ENCODE peak calls at places on chromosomes 3 and 15, in eight cellular contexts. One of them, this sample, is unnamed.

GRCh38 chr3:55077726-55078125 is 149.9 kb upstream of the LRTM1 start:
- DNase-seq in A673: no peak
- DNase-seq in spleen: no peak
- DNase-seq in NT2/D1: no peak
- DNase-seq in CD4-positive, CD25-positive, alpha-beta regulatory T cell: no peak
- DNase-seq in OCI-LY7: no peak
- DNase-seq in CD8-positive, alpha-beta T cell: no peak
- DNase-seq in tibial nerve: no peak
- DNase-seq in this sample: no peak

GRCh38 chr15:51736069-51736468 is 1.4 kb downstream of the LYSMD2 start:
- DNase-seq in A673: no peak
- DNase-seq in spleen: no peak
- DNase-seq in NT2/D1: no peak
- DNase-seq in CD4-positive, CD25-positive, alpha-beta regulatory T cell: no peak
- DNase-seq in OCI-LY7: no peak
- DNase-seq in CD8-positive, alpha-beta T cell: no peak
- DNase-seq in tibial nerve: no peak
- DNase-seq in this sample: peak; percentile 50

GRCh38 chr3:106342386-106342785 is 473.6 kb upstream of the CBLB start:
- DNase-seq in A673: no peak
- DNase-seq in spleen: no peak
- DNase-seq in NT2/D1: no peak
- DNase-seq in CD4-positive, CD25-positive, alpha-beta regulatory T cell: no peak
- DNase-seq in OCI-LY7: no peak
- DNase-seq in CD8-positive, alpha-beta T cell: no peak
- DNase-seq in tibial nerve: peak; percentile 29
- DNase-seq in this sample: no peak

GRCh38 chr15:80587007-80587406 is 108.1 kb upstream of the ABHD17C start:
- DNase-seq in A673: no peak
- DNase-seq in spleen: no peak
- DNase-seq in NT2/D1: no peak
- DNase-seq in CD4-positive, CD25-positive, alpha-beta regulatory T cell: no peak
- DNase-seq in OCI-LY7: no peak
- DNase-seq in CD8-positive, alpha-beta T cell: no peak
- DNase-seq in tibial nerve: no peak
- DNase-seq in this sample: no peak

GRCh38 chr3:56633201-56633600 is 49.9 kb downstream of the TASOR start:
- DNase-seq in A673: no peak
- DNase-seq in spleen: no peak
- DNase-seq in NT2/D1: no peak
- DNase-seq in CD4-positive, CD25-positive, alpha-beta regulatory T cell: no peak
- DNase-seq in OCI-LY7: no peak
- DNase-seq in CD8-positive, alpha-beta T cell: no peak
- DNase-seq in tibial nerve: no peak
- DNase-seq in this sample: no peak

GRCh38 chr3:7095116-7095515 is 234.2 kb downstream of the GRM7 start:
- DNase-seq in A673: peak; percentile 73
- DNase-seq in spleen: no peak
- DNase-seq in NT2/D1: no peak
- DNase-seq in CD4-positive, CD25-positive, alpha-beta regulatory T cell: no peak
- DNase-seq in OCI-LY7: no peak
- DNase-seq in CD8-positive, alpha-beta T cell: no peak
- DNase-seq in tibial nerve: no peak
- DNase-seq in this sample: no peak

GRCh38 chr3:56801151-56801596 is 575 bp downstream of the ARHGEF3 start:
- DNase-seq in A673: no peak
- DNase-seq in spleen: peak; percentile 81
- DNase-seq in NT2/D1: no peak
- DNase-seq in CD4-positive, CD25-positive, alpha-beta regulatory T cell: peak; percentile 43
- DNase-seq in OCI-LY7: peak; percentile 27
- DNase-seq in CD8-positive, alpha-beta T cell: peak; percentile 37
- DNase-seq in tibial nerve: no peak
- DNase-seq in this sample: no peak

GRCh38 chr3:170021083-170021482 is 16.7 kb upstream of the GPR160 start:
- DNase-seq in A673: no peak
- DNase-seq in spleen: no peak
- DNase-seq in NT2/D1: no peak
- DNase-seq in CD4-positive, CD25-positive, alpha-beta regulatory T cell: no peak
- DNase-seq in OCI-LY7: peak; percentile 66
- DNase-seq in CD8-positive, alpha-beta T cell: no peak
- DNase-seq in tibial nerve: no peak
- DNase-seq in this sample: peak; percentile 74

GRCh38 chr15:77487479-77487861 is 66.8 kb downstream of the HMG20A start:
- DNase-seq in A673: peak; percentile 21
- DNase-seq in spleen: no peak
- DNase-seq in NT2/D1: no peak
- DNase-seq in CD4-positive, CD25-positive, alpha-beta regulatory T cell: no peak
- DNase-seq in OCI-LY7: no peak
- DNase-seq in CD8-positive, alpha-beta T cell: no peak
- DNase-seq in tibial nerve: no peak
- DNase-seq in this sample: no peak

GRCh38 chr3:81744366-81744765 is 17.1 kb downstream of the GBE1 start:
- DNase-seq in A673: peak; percentile 49
- DNase-seq in spleen: no peak
- DNase-seq in NT2/D1: no peak
- DNase-seq in CD4-positive, CD25-positive, alpha-beta regulatory T cell: no peak
- DNase-seq in OCI-LY7: no peak
- DNase-seq in CD8-positive, alpha-beta T cell: no peak
- DNase-seq in tibial nerve: peak; percentile 25
- DNase-seq in this sample: no peak

GRCh38 chr3:99637041-99637380 is 1.4 kb upstream of the COL8A1 start:
- DNase-seq in A673: peak; percentile 27
- DNase-seq in spleen: no peak
- DNase-seq in NT2/D1: no peak
- DNase-seq in CD4-positive, CD25-positive, alpha-beta regulatory T cell: no peak
- DNase-seq in OCI-LY7: no peak
- DNase-seq in CD8-positive, alpha-beta T cell: no peak
- DNase-seq in tibial nerve: no peak
- DNase-seq in this sample: no peak
- H3K4me3 ChIP-seq in A673: peak overlapping the region; percentile 42
- H3K4me3 ChIP-seq in spleen: no peak overlapping the region
- H3K4me3 ChIP-seq in NT2/D1: peak overlapping the region; percentile 33
- H3K4me3 ChIP-seq in CD4-positive, CD25-positive, alpha-beta regulatory T cell: no peak overlapping the region
- H3K4me3 ChIP-seq in OCI-LY7: no peak overlapping the region
- H3K4me3 ChIP-seq in CD8-positive, alpha-beta T cell: no peak overlapping the region
- H3K4me3 ChIP-seq in tibial nerve: peak overlapping the region; percentile 68
- H3K4me3 ChIP-seq in this sample: no peak overlapping the region

GRCh38 chr3:188527389-188527788 is 373.4 kb downstream of the LPP start:
- DNase-seq in A673: no peak
- DNase-seq in spleen: no peak
- DNase-seq in NT2/D1: no peak
- DNase-seq in CD4-positive, CD25-positive, alpha-beta regulatory T cell: no peak
- DNase-seq in OCI-LY7: no peak
- DNase-seq in CD8-positive, alpha-beta T cell: no peak
- DNase-seq in tibial nerve: no peak
- DNase-seq in this sample: no peak

GRCh38 chr3:188528390-188528789 is 374.4 kb downstream of the LPP start:
- DNase-seq in A673: no peak
- DNase-seq in spleen: no peak
- DNase-seq in NT2/D1: no peak
- DNase-seq in CD4-positive, CD25-positive, alpha-beta regulatory T cell: no peak
- DNase-seq in OCI-LY7: no peak
- DNase-seq in CD8-positive, alpha-beta T cell: no peak
- DNase-seq in tibial nerve: no peak
- DNase-seq in this sample: no peak

GRCh38 chr3:188526057-188526456 is 372.1 kb downstream of the LPP start:
- DNase-seq in A673: no peak
- DNase-seq in spleen: no peak
- DNase-seq in NT2/D1: no peak
- DNase-seq in CD4-positive, CD25-positive, alpha-beta regulatory T cell: no peak
- DNase-seq in OCI-LY7: no peak
- DNase-seq in CD8-positive, alpha-beta T cell: no peak
- DNase-seq in tibial nerve: no peak
- DNase-seq in this sample: no peak

GRCh38 chr3:188531210-188531609 is 377.3 kb downstream of the LPP start:
- DNase-seq in A673: peak; percentile 55
- DNase-seq in spleen: no peak
- DNase-seq in NT2/D1: no peak
- DNase-seq in CD4-positive, CD25-positive, alpha-beta regulatory T cell: no peak
- DNase-seq in OCI-LY7: no peak
- DNase-seq in CD8-positive, alpha-beta T cell: no peak
- DNase-seq in tibial nerve: no peak
- DNase-seq in this sample: no peak

GRCh38 chr3:188529228-188529627 is 375.3 kb downstream of the LPP start:
- DNase-seq in A673: no peak
- DNase-seq in spleen: no peak
- DNase-seq in NT2/D1: no peak
- DNase-seq in CD4-positive, CD25-positive, alpha-beta regulatory T cell: no peak
- DNase-seq in OCI-LY7: no peak
- DNase-seq in CD8-positive, alpha-beta T cell: no peak
- DNase-seq in tibial nerve: no peak
- DNase-seq in this sample: no peak
- H3K4me1 ChIP-seq in A673: peaks cover 10% of the 10 kb centered on the region
- H3K4me1 ChIP-seq in spleen: no peaks in the 10 kb centered on the region
- H3K4me1 ChIP-seq in NT2/D1: no peaks in the 10 kb centered on the region
- H3K4me1 ChIP-seq in CD4-positive, CD25-positive, alpha-beta regulatory T cell: no peaks in the 10 kb centered on the region
- H3K4me1 ChIP-seq in OCI-LY7: no peaks in the 10 kb centered on the region
- H3K4me1 ChIP-seq in CD8-positive, alpha-beta T cell: no peaks in the 10 kb centered on the region
- H3K4me1 ChIP-seq in tibial nerve: no peaks in the 10 kb centered on the region
- H3K4me1 ChIP-seq in this sample: no peaks in the 10 kb centered on the region

GRCh38 chr15:60358935-60359672 is 38.7 kb downstream of the ANXA2 start:
- DNase-seq in A673: no peak
- DNase-seq in spleen: no peak
- DNase-seq in NT2/D1: no peak
- DNase-seq in CD4-positive, CD25-positive, alpha-beta regulatory T cell: no peak
- DNase-seq in OCI-LY7: no peak
- DNase-seq in CD8-positive, alpha-beta T cell: no peak
- DNase-seq in tibial nerve: no peak
- DNase-seq in this sample: no peak
- H3K4me3 ChIP-seq in A673: no peak overlapping the region
- H3K4me3 ChIP-seq in spleen: no peak overlapping the region
- H3K4me3 ChIP-seq in NT2/D1: no peak overlapping the region
- H3K4me3 ChIP-seq in CD4-positive, CD25-positive, alpha-beta regulatory T cell: no peak overlapping the region
- H3K4me3 ChIP-seq in OCI-LY7: no peak overlapping the region
- H3K4me3 ChIP-seq in CD8-positive, alpha-beta T cell: no peak overlapping the region
- H3K4me3 ChIP-seq in tibial nerve: no peak overlapping the region
- H3K4me3 ChIP-seq in this sample: no peak overlapping the region

DNA sequence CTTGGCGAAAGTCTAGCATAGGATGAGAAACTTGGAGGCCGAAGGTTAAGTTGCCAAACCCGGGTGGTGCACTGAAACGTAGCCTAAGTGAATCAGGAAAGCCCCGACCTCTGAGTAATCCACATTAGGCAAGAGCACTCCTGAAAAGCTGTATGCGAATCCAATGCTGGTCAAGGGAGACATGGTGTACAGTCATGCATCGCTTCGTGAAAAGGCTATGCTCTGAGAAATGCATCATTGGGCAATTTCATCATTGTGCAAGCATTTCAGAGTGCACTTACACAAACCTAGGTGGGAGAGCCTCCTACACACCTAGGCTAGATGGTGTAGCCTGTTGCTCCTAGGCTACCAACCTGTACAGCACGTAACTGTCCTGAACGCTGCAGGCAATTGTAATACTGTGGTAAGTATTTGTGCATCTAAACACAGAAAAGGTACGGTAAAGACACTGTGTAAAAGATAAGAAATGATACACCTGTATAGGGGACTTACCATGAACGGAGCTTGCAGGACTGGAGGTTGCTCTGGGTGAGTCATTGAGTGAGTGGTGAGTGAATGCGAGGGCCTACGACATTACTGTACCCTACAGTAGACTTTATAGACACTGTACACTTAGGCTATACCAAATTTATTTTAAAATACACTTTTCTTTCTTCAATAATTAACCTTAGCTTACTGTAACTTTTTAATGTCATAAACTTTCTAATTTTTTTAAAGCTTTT is 222.5 kb downstream of the SHQ1 start:
- DNase-seq in A673: no peak
- DNase-seq in spleen: no peak
- DNase-seq in NT2/D1: no peak
- DNase-seq in CD4-positive, CD25-positive, alpha-beta regulatory T cell: no peak
- DNase-seq in OCI-LY7: no peak
- DNase-seq in CD8-positive, alpha-beta T cell: no peak
- DNase-seq in tibial nerve: no peak
- DNase-seq in this sample: no peak
- H3K4me1 ChIP-seq in A673: no peaks in the 10 kb centered on the region
- H3K4me1 ChIP-seq in spleen: peaks cover 17% of the 10 kb centered on the region
- H3K4me1 ChIP-seq in NT2/D1: no peaks in the 10 kb centered on the region
- H3K4me1 ChIP-seq in CD4-positive, CD25-positive, alpha-beta regulatory T cell: peaks cover 11% of the 10 kb centered on the region
- H3K4me1 ChIP-seq in OCI-LY7: peaks cover 23% of the 10 kb centered on the region
- H3K4me1 ChIP-seq in CD8-positive, alpha-beta T cell: peaks cover 7% of the 10 kb centered on the region
- H3K4me1 ChIP-seq in tibial nerve: no peaks in the 10 kb centered on the region
- H3K4me1 ChIP-seq in this sample: no peaks in the 10 kb centered on the region